ENCODE peak calls at places on chromosomes 16 and 17, in seven cellular contexts. One of them, this sample, is unnamed.

GRCh38 chr17:49365667-49366066 is 3.6 kb upstream of the ZNF652 start:
- DNase-seq in H9: peak
- DNase-seq in fibroblast of lung: no peak
- DNase-seq in PC-3: peak
- DNase-seq in HCT116: peak
- DNase-seq in neuronal stem cell: no peak
- DNase-seq in GM23248: peak
- DNase-seq in this sample: peak

GRCh38 chr17:72119963-72120877 is 600 bp upstream of the SOX9 start:
- DNase-seq in GM23248: peak
- DNase-seq in HCT116: peak
- DNase-seq in fibroblast of lung: peak
- DNase-seq in H9: peak
- DNase-seq in neuronal stem cell: no peak
- DNase-seq in PC-3: peak
- DNase-seq in this sample: peak

GRCh38 chr17:30554839-30555751 is 77.9 kb downstream of the GOSR1 start:
- DNase-seq in neuronal stem cell: no peak
- DNase-seq in PC-3: peak
- DNase-seq in GM23248: peak
- DNase-seq in H9: peak
- DNase-seq in fibroblast of lung: no peak
- DNase-seq in HCT116: peak
- DNase-seq in this sample: peak

GRCh38 chr17:72121164-72122001 is 563 bp downstream of the SOX9 start:
- DNase-seq in HCT116: no peak
- DNase-seq in neuronal stem cell: no peak
- DNase-seq in H9: peak
- DNase-seq in GM23248: peak
- DNase-seq in fibroblast of lung: peak
- DNase-seq in PC-3: peak
- DNase-seq in this sample: peak

GRCh38 chr17:44628234-44629188 is 27.8 kb upstream of the MEIOC start:
- DNase-seq in PC-3: no peak
- DNase-seq in GM23248: no peak
- DNase-seq in fibroblast of lung: peak
- DNase-seq in H9: peak
- DNase-seq in neuronal stem cell: peak
- DNase-seq in HCT116: no peak
- DNase-seq in this sample: peak

GRCh38 chr17:56440391-56440790 is 153.1 kb upstream of the NOG start:
- DNase-seq in GM23248: peak
- DNase-seq in PC-3: no peak
- DNase-seq in neuronal stem cell: no peak
- DNase-seq in HCT116: no peak
- DNase-seq in H9: no peak
- DNase-seq in fibroblast of lung: peak
- DNase-seq in this sample: no peak

GRCh38 chr17:21239680-21240374 is 13.4 kb downstream of the NATD1 start:
- DNase-seq in PC-3: peak
- DNase-seq in fibroblast of lung: peak
- DNase-seq in neuronal stem cell: no peak
- DNase-seq in GM23248: peak
- DNase-seq in HCT116: no peak
- DNase-seq in H9: peak
- DNase-seq in this sample: peak

GRCh38 chr17:14427914-14428639 is 127.2 kb downstream of the HS3ST3B1 start:
- DNase-seq in fibroblast of lung: no peak
- DNase-seq in neuronal stem cell: no peak
- DNase-seq in PC-3: no peak
- DNase-seq in HCT116: no peak
- DNase-seq in H9: no peak
- DNase-seq in GM23248: no peak
- DNase-seq in this sample: peak

GRCh38 chr16:82629441-82630027 is 2.8 kb downstream of the CDH13 start:
- DNase-seq in neuronal stem cell: no peak
- DNase-seq in PC-3: peak
- DNase-seq in HCT116: no peak
- DNase-seq in fibroblast of lung: peak
- DNase-seq in H9: no peak
- DNase-seq in GM23248: peak
- DNase-seq in this sample: no peak

GRCh38 chr17:7132511-7133094 is 18.0 kb upstream of the ASGR2 start:
- DNase-seq in PC-3: no peak
- DNase-seq in neuronal stem cell: peak
- DNase-seq in HCT116: no peak
- DNase-seq in GM23248: no peak
- DNase-seq in H9: peak
- DNase-seq in fibroblast of lung: no peak
- DNase-seq in this sample: no peak

GRCh38 chr16:89326721-89327120 is 109.2 kb downstream of the ZNF778 start:
- DNase-seq in GM23248: no peak
- DNase-seq in HCT116: no peak
- DNase-seq in neuronal stem cell: no peak
- DNase-seq in PC-3: no peak
- DNase-seq in H9: no peak
- DNase-seq in fibroblast of lung: no peak
- DNase-seq in this sample: no peak

DNA sequence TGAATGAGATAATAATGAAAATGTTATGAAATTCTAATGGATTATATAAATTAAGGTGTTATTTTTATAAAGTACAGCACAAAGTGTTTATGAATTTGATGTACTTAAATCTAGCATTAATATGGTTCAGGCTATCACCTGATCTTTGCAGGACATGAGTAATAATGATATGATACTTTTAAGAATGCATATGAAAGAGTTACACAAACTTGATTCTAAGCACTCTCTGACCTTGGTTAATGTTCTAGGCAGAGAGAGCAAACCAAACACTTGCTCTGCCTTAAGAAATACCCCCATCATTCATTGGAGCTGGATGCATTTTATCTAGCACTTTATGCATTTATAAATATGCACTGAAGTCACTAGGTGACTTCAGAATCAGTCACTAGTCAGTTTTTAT is 942.2 kb upstream of the CDH8 start:
- DNase-seq in H9: no peak
- DNase-seq in GM23248: no peak
- DNase-seq in HCT116: no peak
- DNase-seq in PC-3: no peak
- DNase-seq in neuronal stem cell: no peak
- DNase-seq in fibroblast of lung: no peak
- DNase-seq in this sample: no peak
- H3K4me2 ChIP-seq in H9: no peak
- H3K4me2 ChIP-seq in GM23248: no peak
- H3K4me2 ChIP-seq in HCT116: no peak
- H3K4me2 ChIP-seq in PC-3: no peak
- H3K4me2 ChIP-seq in neuronal stem cell: no peak
- H3K4me2 ChIP-seq in fibroblast of lung: no peak
- H3K4me2 ChIP-seq in this sample: no peak

DNA sequence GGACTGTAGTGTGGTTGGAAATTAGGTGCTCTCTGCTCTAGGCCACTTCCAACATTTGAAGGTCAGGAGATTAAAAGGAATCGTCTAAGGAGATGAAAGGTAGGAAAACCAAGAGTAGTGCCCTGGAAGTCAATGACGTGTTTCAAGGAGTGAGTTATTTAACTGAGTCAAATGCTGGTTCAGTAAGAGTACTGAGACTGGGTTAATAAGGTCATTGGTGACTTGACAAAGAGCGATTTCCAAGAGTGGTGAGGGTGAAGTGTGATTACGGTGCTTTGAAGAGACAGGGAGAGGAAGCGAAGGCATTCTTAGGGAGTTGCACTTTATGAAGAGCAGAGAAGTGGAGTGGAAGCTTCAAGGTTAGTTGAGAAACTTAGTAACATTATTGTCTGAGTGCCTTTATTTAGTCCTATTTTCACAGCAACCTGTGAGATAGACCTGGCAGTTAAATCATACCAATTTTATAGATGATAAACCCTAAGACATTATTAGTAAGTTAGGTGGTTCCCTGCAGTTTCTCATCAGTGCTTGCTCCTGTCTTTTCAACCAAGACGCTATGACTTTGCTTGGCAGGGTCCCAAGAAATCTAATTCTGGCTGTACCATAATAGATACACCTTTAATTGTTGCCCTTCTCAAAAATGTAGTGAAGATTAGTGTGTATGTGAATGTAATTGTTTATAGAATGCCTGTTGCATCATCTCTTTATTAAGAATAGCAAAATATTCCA is 5.9 kb downstream of the ZNF207 start:
- DNase-seq in PC-3: no peak
- DNase-seq in GM23248: peak
- DNase-seq in H9: no peak
- DNase-seq in fibroblast of lung: peak
- DNase-seq in neuronal stem cell: no peak
- DNase-seq in HCT116: no peak
- DNase-seq in this sample: no peak
- H3K9ac ChIP-seq in PC-3: no peak
- H3K9ac ChIP-seq in GM23248: no peak
- H3K9ac ChIP-seq in H9: no peak
- H3K9ac ChIP-seq in fibroblast of lung: no peak
- H3K9ac ChIP-seq in neuronal stem cell: no peak
- H3K9ac ChIP-seq in HCT116: no peak
- H3K9ac ChIP-seq in this sample: no peak

GRCh38 chr17:78276098-78276497 is 44.7 kb downstream of the TMEM235 start:
- DNase-seq in fibroblast of lung: no peak
- DNase-seq in H9: no peak
- DNase-seq in neuronal stem cell: no peak
- DNase-seq in PC-3: no peak
- DNase-seq in GM23248: no peak
- DNase-seq in HCT116: no peak
- DNase-seq in this sample: no peak

GRCh38 chr17:78273813-78274212 is 42.4 kb downstream of the TMEM235 start:
- DNase-seq in neuronal stem cell: no peak
- DNase-seq in fibroblast of lung: no peak
- DNase-seq in PC-3: no peak
- DNase-seq in GM23248: no peak
- DNase-seq in H9: no peak
- DNase-seq in HCT116: no peak
- DNase-seq in this sample: no peak

GRCh38 chr17:78275355-78275754 is 43.9 kb downstream of the TMEM235 start:
- DNase-seq in PC-3: no peak
- DNase-seq in H9: no peak
- DNase-seq in neuronal stem cell: no peak
- DNase-seq in HCT116: no peak
- DNase-seq in GM23248: no peak
- DNase-seq in fibroblast of lung: no peak
- DNase-seq in this sample: no peak

GRCh38 chr17:78278139-78278741 is 46.8 kb downstream of the TMEM235 start:
- DNase-seq in PC-3: no peak
- DNase-seq in neuronal stem cell: no peak
- DNase-seq in H9: peak
- DNase-seq in HCT116: no peak
- DNase-seq in fibroblast of lung: no peak
- DNase-seq in GM23248: no peak
- DNase-seq in this sample: no peak

GRCh38 chr17:78276499-78276898 is 45.1 kb downstream of the TMEM235 start:
- DNase-seq in fibroblast of lung: no peak
- DNase-seq in PC-3: no peak
- DNase-seq in neuronal stem cell: no peak
- DNase-seq in HCT116: no peak
- DNase-seq in GM23248: no peak
- DNase-seq in H9: no peak
- DNase-seq in this sample: peak
- H3K4me2 ChIP-seq in fibroblast of lung: no peak
- H3K4me2 ChIP-seq in PC-3: no peak
- H3K4me2 ChIP-seq in neuronal stem cell: no peak
- H3K4me2 ChIP-seq in HCT116: no peak
- H3K4me2 ChIP-seq in GM23248: no peak
- H3K4me2 ChIP-seq in H9: no peak
- H3K4me2 ChIP-seq in this sample: peak

GRCh38 chr17:75915268-75915667 is 10.6 kb upstream of the MRPL38 start:
- DNase-seq in neuronal stem cell: no peak
- DNase-seq in HCT116: no peak
- DNase-seq in PC-3: no peak
- DNase-seq in H9: no peak
- DNase-seq in GM23248: no peak
- DNase-seq in fibroblast of lung: no peak
- DNase-seq in this sample: no peak

GRCh38 chr17:75919611-75920010 is 14.9 kb upstream of the MRPL38 start:
- DNase-seq in HCT116: no peak
- DNase-seq in H9: no peak
- DNase-seq in fibroblast of lung: no peak
- DNase-seq in PC-3: no peak
- DNase-seq in neuronal stem cell: no peak
- DNase-seq in GM23248: no peak
- DNase-seq in this sample: no peak

GRCh38 chr17:75918112-75918445 is 13.4 kb upstream of the MRPL38 start:
- DNase-seq in H9: no peak
- DNase-seq in neuronal stem cell: no peak
- DNase-seq in PC-3: no peak
- DNase-seq in HCT116: no peak
- DNase-seq in fibroblast of lung: no peak
- DNase-seq in GM23248: no peak
- DNase-seq in this sample: no peak

GRCh38 chr17:75920045-75920560 is 15.4 kb upstream of the MRPL38 start:
- DNase-seq in fibroblast of lung: no peak
- DNase-seq in GM23248: no peak
- DNase-seq in neuronal stem cell: no peak
- DNase-seq in PC-3: no peak
- DNase-seq in H9: no peak
- DNase-seq in HCT116: no peak
- DNase-seq in this sample: no peak

GRCh38 chr17:75917443-75918111 is 12.9 kb upstream of the MRPL38 start:
- DNase-seq in neuronal stem cell: no peak
- DNase-seq in H9: no peak
- DNase-seq in PC-3: no peak
- DNase-seq in fibroblast of lung: no peak
- DNase-seq in HCT116: no peak
- DNase-seq in GM23248: no peak
- DNase-seq in this sample: no peak
- H3K9ac ChIP-seq in neuronal stem cell: no peak
- H3K9ac ChIP-seq in H9: no peak
- H3K9ac ChIP-seq in PC-3: no peak
- H3K9ac ChIP-seq in fibroblast of lung: no peak
- H3K9ac ChIP-seq in HCT116: no peak
- H3K9ac ChIP-seq in GM23248: no peak
- H3K9ac ChIP-seq in this sample: no peak

GRCh38 chr16:2691491-2692248 is 9.3 kb downstream of the KCTD5 start:
- DNase-seq in GM23248: no peak
- DNase-seq in H9: no peak
- DNase-seq in HCT116: no peak
- DNase-seq in PC-3: no peak
- DNase-seq in fibroblast of lung: no peak
- DNase-seq in neuronal stem cell: no peak
- DNase-seq in this sample: no peak
- H3K4me2 ChIP-seq in GM23248: no peak
- H3K4me2 ChIP-seq in H9: no peak
- H3K4me2 ChIP-seq in HCT116: no peak
- H3K4me2 ChIP-seq in PC-3: no peak
- H3K4me2 ChIP-seq in fibroblast of lung: peak
- H3K4me2 ChIP-seq in neuronal stem cell: no peak
- H3K4me2 ChIP-seq in this sample: no peak

GRCh38 chr16:27474921-27475320 is 72.9 kb downstream of the IL21R start:
- DNase-seq in fibroblast of lung: no peak
- DNase-seq in HCT116: no peak
- DNase-seq in PC-3: no peak
- DNase-seq in H9: no peak
- DNase-seq in GM23248: no peak
- DNase-seq in neuronal stem cell: no peak
- DNase-seq in this sample: no peak
- H3K9ac ChIP-seq in fibroblast of lung: no peak
- H3K9ac ChIP-seq in HCT116: no peak
- H3K9ac ChIP-seq in PC-3: no peak
- H3K9ac ChIP-seq in H9: no peak
- H3K9ac ChIP-seq in GM23248: no peak
- H3K9ac ChIP-seq in neuronal stem cell: no peak
- H3K9ac ChIP-seq in this sample: no peak